ENCODE peak calls at places on chromosome 21, in seven cellular contexts. One of them, this sample, is unnamed.

GRCh38 chr21:41817877-41818855 is 51.3 kb upstream of the RIPK4 start:
- DNase-seq in stimulated activated CD4-positive, alpha-beta T cell treated with anti-CD3 and anti-CD28 coated beads, Interleukin-1b, Interleukin-23, amount 100 ng/mL, for 24 hours: no peak
- DNase-seq in progenitor cell of endocrine pancreas: no peak
- DNase-seq in H54: no peak
- DNase-seq in anterior cingulate cortex: no peak
- DNase-seq in GM20000: no peak
- DNase-seq in NCI-H1092: no peak
- DNase-seq in this sample: no peak

GRCh38 chr21:35940074-35940927 is 120.0 kb downstream of the SETD4 start:
- DNase-seq in stimulated activated CD4-positive, alpha-beta T cell treated with anti-CD3 and anti-CD28 coated beads, Interleukin-1b, Interleukin-23, amount 100 ng/mL, for 24 hours: no peak
- DNase-seq in progenitor cell of endocrine pancreas: no peak
- DNase-seq in H54: peak; percentile 30
- DNase-seq in anterior cingulate cortex: peak; percentile 1
- DNase-seq in GM20000: peak; percentile 50
- DNase-seq in NCI-H1092: peak; percentile 81
- DNase-seq in this sample: peak; percentile 31

GRCh38 chr21:28429161-28429560 is 563.5 kb downstream of the LTN1 start:
- DNase-seq in stimulated activated CD4-positive, alpha-beta T cell treated with anti-CD3 and anti-CD28 coated beads, Interleukin-1b, Interleukin-23, amount 100 ng/mL, for 24 hours: no peak
- DNase-seq in progenitor cell of endocrine pancreas: no peak
- DNase-seq in H54: no peak
- DNase-seq in anterior cingulate cortex: no peak
- DNase-seq in GM20000: no peak
- DNase-seq in NCI-H1092: no peak
- DNase-seq in this sample: no peak

GRCh38 chr21:41425954-41426655 is at the start of gene MX1:
- DNase-seq in stimulated activated CD4-positive, alpha-beta T cell treated with anti-CD3 and anti-CD28 coated beads, Interleukin-1b, Interleukin-23, amount 100 ng/mL, for 24 hours: peak; percentile 63
- DNase-seq in progenitor cell of endocrine pancreas: no peak
- DNase-seq in H54: no peak
- DNase-seq in anterior cingulate cortex: peak; percentile 29
- DNase-seq in GM20000: peak; percentile 91
- DNase-seq in NCI-H1092: peak; percentile 23
- DNase-seq in this sample: no peak

GRCh38 chr21:26918318-26919065 is 48.4 kb downstream of the ADAMTS5 start:
- DNase-seq in stimulated activated CD4-positive, alpha-beta T cell treated with anti-CD3 and anti-CD28 coated beads, Interleukin-1b, Interleukin-23, amount 100 ng/mL, for 24 hours: no peak
- DNase-seq in progenitor cell of endocrine pancreas: no peak
- DNase-seq in H54: peak; percentile 5
- DNase-seq in anterior cingulate cortex: no peak
- DNase-seq in GM20000: no peak
- DNase-seq in NCI-H1092: no peak
- DNase-seq in this sample: peak; percentile 82

GRCh38 chr21:38424333-38424732 is 73.9 kb downstream of the ERG start:
- DNase-seq in stimulated activated CD4-positive, alpha-beta T cell treated with anti-CD3 and anti-CD28 coated beads, Interleukin-1b, Interleukin-23, amount 100 ng/mL, for 24 hours: no peak
- DNase-seq in progenitor cell of endocrine pancreas: no peak
- DNase-seq in H54: no peak
- DNase-seq in anterior cingulate cortex: no peak
- DNase-seq in GM20000: no peak
- DNase-seq in NCI-H1092: no peak
- DNase-seq in this sample: no peak

GRCh38 chr21:41751621-41752020 is 15.2 kb downstream of the RIPK4 start:
- DNase-seq in stimulated activated CD4-positive, alpha-beta T cell treated with anti-CD3 and anti-CD28 coated beads, Interleukin-1b, Interleukin-23, amount 100 ng/mL, for 24 hours: no peak
- DNase-seq in progenitor cell of endocrine pancreas: no peak
- DNase-seq in H54: no peak
- DNase-seq in anterior cingulate cortex: no peak
- DNase-seq in GM20000: no peak
- DNase-seq in NCI-H1092: no peak
- DNase-seq in this sample: no peak

GRCh38 chr21:35438643-35439404 is 389.7 kb upstream of the RUNX1 start:
- DNase-seq in stimulated activated CD4-positive, alpha-beta T cell treated with anti-CD3 and anti-CD28 coated beads, Interleukin-1b, Interleukin-23, amount 100 ng/mL, for 24 hours: no peak
- DNase-seq in progenitor cell of endocrine pancreas: no peak
- DNase-seq in H54: no peak
- DNase-seq in anterior cingulate cortex: no peak
- DNase-seq in GM20000: peak; percentile 29
- DNase-seq in NCI-H1092: no peak
- DNase-seq in this sample: no peak

GRCh38 chr21:35390013-35390776 is 341.1 kb upstream of the RUNX1 start:
- DNase-seq in stimulated activated CD4-positive, alpha-beta T cell treated with anti-CD3 and anti-CD28 coated beads, Interleukin-1b, Interleukin-23, amount 100 ng/mL, for 24 hours: no peak
- DNase-seq in progenitor cell of endocrine pancreas: no peak
- DNase-seq in H54: no peak
- DNase-seq in anterior cingulate cortex: no peak
- DNase-seq in GM20000: no peak
- DNase-seq in NCI-H1092: peak; percentile 67
- DNase-seq in this sample: no peak

GRCh38 chr21:44738621-44739020 is 27.2 kb upstream of the TSPEAR start:
- DNase-seq in stimulated activated CD4-positive, alpha-beta T cell treated with anti-CD3 and anti-CD28 coated beads, Interleukin-1b, Interleukin-23, amount 100 ng/mL, for 24 hours: no peak
- DNase-seq in progenitor cell of endocrine pancreas: no peak
- DNase-seq in H54: no peak
- DNase-seq in anterior cingulate cortex: no peak
- DNase-seq in GM20000: no peak
- DNase-seq in NCI-H1092: no peak
- DNase-seq in this sample: no peak

GRCh38 chr21:37220433-37220980 is 46.6 kb downstream of the VPS26C start:
- DNase-seq in stimulated activated CD4-positive, alpha-beta T cell treated with anti-CD3 and anti-CD28 coated beads, Interleukin-1b, Interleukin-23, amount 100 ng/mL, for 24 hours: no peak
- DNase-seq in progenitor cell of endocrine pancreas: no peak
- DNase-seq in H54: peak; percentile 50
- DNase-seq in anterior cingulate cortex: no peak
- DNase-seq in GM20000: peak; percentile 46
- DNase-seq in NCI-H1092: peak; percentile 35
- DNase-seq in this sample: no peak

GRCh38 chr21:26394341-26394740 is 178.7 kb downstream of the CYYR1 start:
- DNase-seq in stimulated activated CD4-positive, alpha-beta T cell treated with anti-CD3 and anti-CD28 coated beads, Interleukin-1b, Interleukin-23, amount 100 ng/mL, for 24 hours: no peak
- DNase-seq in progenitor cell of endocrine pancreas: no peak
- DNase-seq in H54: no peak
- DNase-seq in anterior cingulate cortex: no peak
- DNase-seq in GM20000: no peak
- DNase-seq in NCI-H1092: no peak
- DNase-seq in this sample: no peak

GRCh38 chr21:33492571-33492970 is 1.1 kb upstream of the DNAJC28 start:
- DNase-seq in stimulated activated CD4-positive, alpha-beta T cell treated with anti-CD3 and anti-CD28 coated beads, Interleukin-1b, Interleukin-23, amount 100 ng/mL, for 24 hours: no peak
- DNase-seq in progenitor cell of endocrine pancreas: no peak
- DNase-seq in H54: no peak
- DNase-seq in anterior cingulate cortex: no peak
- DNase-seq in GM20000: no peak
- DNase-seq in NCI-H1092: no peak
- DNase-seq in this sample: no peak

GRCh38 chr21:16534408-16535099 is 804.8 kb downstream of the USP25 start:
- DNase-seq in stimulated activated CD4-positive, alpha-beta T cell treated with anti-CD3 and anti-CD28 coated beads, Interleukin-1b, Interleukin-23, amount 100 ng/mL, for 24 hours: no peak
- DNase-seq in progenitor cell of endocrine pancreas: no peak
- DNase-seq in H54: peak; percentile 5
- DNase-seq in anterior cingulate cortex: peak; percentile 66
- DNase-seq in GM20000: no peak
- DNase-seq in NCI-H1092: peak; percentile 67
- DNase-seq in this sample: no peak

GRCh38 chr21:32602099-32602498 is 10.1 kb downstream of the CFAP298 start:
- DNase-seq in stimulated activated CD4-positive, alpha-beta T cell treated with anti-CD3 and anti-CD28 coated beads, Interleukin-1b, Interleukin-23, amount 100 ng/mL, for 24 hours: no peak
- DNase-seq in progenitor cell of endocrine pancreas: no peak
- DNase-seq in H54: no peak
- DNase-seq in anterior cingulate cortex: no peak
- DNase-seq in GM20000: no peak
- DNase-seq in NCI-H1092: no peak
- DNase-seq in this sample: no peak

GRCh38 chr21:42537106-42537742 is 23.6 kb downstream of the SLC37A1 start:
- DNase-seq in stimulated activated CD4-positive, alpha-beta T cell treated with anti-CD3 and anti-CD28 coated beads, Interleukin-1b, Interleukin-23, amount 100 ng/mL, for 24 hours: no peak
- DNase-seq in progenitor cell of endocrine pancreas: no peak
- DNase-seq in H54: no peak
- DNase-seq in anterior cingulate cortex: no peak
- DNase-seq in GM20000: peak; percentile 65
- DNase-seq in NCI-H1092: no peak
- DNase-seq in this sample: no peak

GRCh38 chr21:34073032-34073748 is at the start of the genes MRPS6 and SLC5A3:
- DNase-seq in stimulated activated CD4-positive, alpha-beta T cell treated with anti-CD3 and anti-CD28 coated beads, Interleukin-1b, Interleukin-23, amount 100 ng/mL, for 24 hours: peak; percentile 56
- DNase-seq in progenitor cell of endocrine pancreas: peak; percentile 84
- DNase-seq in H54: peak; percentile 94
- DNase-seq in anterior cingulate cortex: peak; percentile 71
- DNase-seq in GM20000: peak; percentile 97
- DNase-seq in NCI-H1092: peak; percentile 85
- DNase-seq in this sample: no peak

GRCh38 chr21:45595574-45596295 is 47.8 kb upstream of the PCBP3 start:
- DNase-seq in stimulated activated CD4-positive, alpha-beta T cell treated with anti-CD3 and anti-CD28 coated beads, Interleukin-1b, Interleukin-23, amount 100 ng/mL, for 24 hours: no peak
- DNase-seq in progenitor cell of endocrine pancreas: no peak
- DNase-seq in H54: no peak
- DNase-seq in anterior cingulate cortex: no peak
- DNase-seq in GM20000: no peak
- DNase-seq in NCI-H1092: no peak
- DNase-seq in this sample: no peak

GRCh38 chr21:35227774-35228173 is 178.7 kb upstream of the RUNX1 start:
- DNase-seq in stimulated activated CD4-positive, alpha-beta T cell treated with anti-CD3 and anti-CD28 coated beads, Interleukin-1b, Interleukin-23, amount 100 ng/mL, for 24 hours: no peak
- DNase-seq in progenitor cell of endocrine pancreas: no peak
- DNase-seq in H54: no peak
- DNase-seq in anterior cingulate cortex: no peak
- DNase-seq in GM20000: no peak
- DNase-seq in NCI-H1092: peak; percentile 32
- DNase-seq in this sample: no peak

GRCh38 chr21:42250422-42251403 is 31.8 kb downstream of the ABCG1 start:
- DNase-seq in stimulated activated CD4-positive, alpha-beta T cell treated with anti-CD3 and anti-CD28 coated beads, Interleukin-1b, Interleukin-23, amount 100 ng/mL, for 24 hours: no peak
- DNase-seq in progenitor cell of endocrine pancreas: no peak
- DNase-seq in H54: no peak
- DNase-seq in anterior cingulate cortex: no peak
- DNase-seq in GM20000: no peak
- DNase-seq in NCI-H1092: no peak
- DNase-seq in this sample: no peak

GRCh38 chr21:26920055-26920454 is 46.8 kb downstream of the ADAMTS5 start:
- DNase-seq in stimulated activated CD4-positive, alpha-beta T cell treated with anti-CD3 and anti-CD28 coated beads, Interleukin-1b, Interleukin-23, amount 100 ng/mL, for 24 hours: no peak
- DNase-seq in progenitor cell of endocrine pancreas: no peak
- DNase-seq in H54: no peak
- DNase-seq in anterior cingulate cortex: no peak
- DNase-seq in GM20000: no peak
- DNase-seq in NCI-H1092: no peak
- DNase-seq in this sample: no peak

GRCh38 chr21:36134820-36135390 is at the start of gene CBR3:
- DNase-seq in stimulated activated CD4-positive, alpha-beta T cell treated with anti-CD3 and anti-CD28 coated beads, Interleukin-1b, Interleukin-23, amount 100 ng/mL, for 24 hours: peak; percentile 33
- DNase-seq in progenitor cell of endocrine pancreas: peak; percentile 22
- DNase-seq in H54: peak; percentile 72
- DNase-seq in anterior cingulate cortex: peak; percentile 44
- DNase-seq in GM20000: peak; percentile 55
- DNase-seq in NCI-H1092: no peak
- DNase-seq in this sample: no peak

GRCh38 chr21:46562472-46562871 is 42.4 kb downstream of the S100B start:
- DNase-seq in stimulated activated CD4-positive, alpha-beta T cell treated with anti-CD3 and anti-CD28 coated beads, Interleukin-1b, Interleukin-23, amount 100 ng/mL, for 24 hours: no peak
- DNase-seq in progenitor cell of endocrine pancreas: no peak
- DNase-seq in H54: no peak
- DNase-seq in anterior cingulate cortex: no peak
- DNase-seq in GM20000: no peak
- DNase-seq in NCI-H1092: no peak
- DNase-seq in this sample: no peak

GRCh38 chr21:30194701-30195299 is 21.1 kb downstream of the CLDN8 start:
- DNase-seq in stimulated activated CD4-positive, alpha-beta T cell treated with anti-CD3 and anti-CD28 coated beads, Interleukin-1b, Interleukin-23, amount 100 ng/mL, for 24 hours: no peak
- DNase-seq in progenitor cell of endocrine pancreas: no peak
- DNase-seq in H54: peak; percentile 11
- DNase-seq in anterior cingulate cortex: no peak
- DNase-seq in GM20000: peak; percentile 5
- DNase-seq in NCI-H1092: peak; percentile 55
- DNase-seq in this sample: no peak

GRCh38 chr21:46153259-46154154 is 1.9 kb downstream of the FTCD start:
- DNase-seq in stimulated activated CD4-positive, alpha-beta T cell treated with anti-CD3 and anti-CD28 coated beads, Interleukin-1b, Interleukin-23, amount 100 ng/mL, for 24 hours: no peak
- DNase-seq in progenitor cell of endocrine pancreas: peak; percentile 71
- DNase-seq in H54: peak; percentile 72
- DNase-seq in anterior cingulate cortex: peak; percentile 60
- DNase-seq in GM20000: peak; percentile 85
- DNase-seq in NCI-H1092: peak; percentile 38
- DNase-seq in this sample: no peak

GRCh38 chr21:21101911-21102310 is 103.7 kb downstream of the NCAM2 start:
- DNase-seq in stimulated activated CD4-positive, alpha-beta T cell treated with anti-CD3 and anti-CD28 coated beads, Interleukin-1b, Interleukin-23, amount 100 ng/mL, for 24 hours: no peak
- DNase-seq in progenitor cell of endocrine pancreas: no peak
- DNase-seq in H54: no peak
- DNase-seq in anterior cingulate cortex: no peak
- DNase-seq in GM20000: no peak
- DNase-seq in NCI-H1092: peak; percentile 34
- DNase-seq in this sample: no peak

This sample was measured in GM04503.